ENCODE peak calls at places on chromosomes 13 and 19, in five cellular contexts. Y is hepatic stellate cell, J is anterior cingulate cortex, P is T-cell, K is caudate nucleus. M is an unnamed sample.

GRCh38 chr13:45446181-45446580 is 18.6 kb upstream of the COG3 start:
- DNase-seq in K (no peak), P (no peak), J (no peak), Y (peak), M (no peak)

GRCh38 chr19:52648336-52648990 is 10.3 kb upstream of the ZNF83 start:
- DNase-seq in K (no peak), J (no peak), P (no peak), Y (no peak), M (no peak)

GRCh38 chr13:91946498-91947070 is 548.2 kb downstream of the GPC5 start:
- DNase-seq in J (no peak), Y (peak), K (no peak), P (no peak), M (no peak)

GRCh38 chr19:24000656-24001055 is 86.0 kb downstream of the ZNF726 start:
- DNase-seq in K (no peak), P (no peak), J (no peak), Y (no peak), M (no peak)

GRCh38 chr13:42532561-42533335 is 41.2 kb upstream of the TNFSF11 start:
- DNase-seq in P (no peak), K (no peak), J (no peak), Y (no peak), M (no peak)

GRCh38 chr19:1715540-1715939 is 37.8 kb upstream of the ONECUT3 start:
- DNase-seq in P (no peak), K (no peak), J (no peak), Y (no peak), M (no peak)

GRCh38 chr13:40813662-40814454 is 24.4 kb downstream of the SLC25A15 start:
- DNase-seq in P (no peak), K (no peak), J (no peak), Y (peak), M (no peak)

GRCh38 chr19:15421726-15422260 is 3.0 kb upstream of the AKAP8L start:
- DNase-seq in P (no peak), K (peak), Y (no peak), J (peak), M (peak)

GRCh38 chr19:39998511-39998910 is 1.7 kb downstream of the ZNF546 start:
- DNase-seq in K (no peak), J (no peak), Y (peak), P (no peak), M (no peak)

GRCh38 chr19:41711376-41712261 is 3.2 kb downstream of the CEACAM5 start:
- DNase-seq in K (no peak), J (no peak), P (no peak), Y (no peak), M (no peak)

GRCh38 chr13:42039457-42039945 is 8.9 kb upstream of the DGKH start:
- DNase-seq in Y (no peak), P (no peak), J (no peak), K (no peak), M (peak)

GRCh38 chr19:5192568-5192967 is 148.0 kb downstream of the PTPRS start:
- DNase-seq in P (no peak), J (no peak), K (no peak), Y (no peak), M (no peak)

GRCh38 chr19:4598712-4599111 is 39.2 kb upstream of the SEMA6B start:
- DNase-seq in J (no peak), Y (no peak), K (no peak), P (no peak), M (no peak)

GRCh38 chr13:109135018-109135417 is 505.6 kb downstream of the MYO16 start:
- DNase-seq in J (no peak), K (no peak), P (no peak), Y (no peak), M (no peak)

GRCh38 chr19:12801466-12802266 is at the start of the genes PRDX2 and THSD8:
- DNase-seq in J (peak), P (peak), K (peak), Y (peak), M (peak)

M was measured in frontal cortex.